ENCODE peak calls at places on chromosomes 3 and 15, in five cellular contexts. M is H9, E is psoas muscle, W is heart left ventricle, R is cardiac muscle cell. Q is an unnamed sample.

GRCh38 chr15:62453356-62453755 is 288.3 kb upstream of the C2CD4B start:
- DNase-seq in M (no peak), E (no peak), W (no peak), R (no peak), Q (no peak)

GRCh38 chr15:32715276-32715675 is 2.5 kb upstream of the GREM1 start:
- DNase-seq in M (no peak), E (no peak), W (no peak), R (no peak), Q (no peak)

GRCh38 chr3:127551178-127551577 is 39.4 kb downstream of the TPRA1 start:
- DNase-seq in M (no peak), E (no peak), W (no peak), R (no peak), Q (no peak)

GRCh38 chr15:78085928-78086327 is 6.4 kb upstream of the SH2D7 start:
- DNase-seq in M (no peak), E (no peak), W (no peak), R (peak; percentile 85), Q (no peak)

GRCh38 chr3:43838877-43839276 is 148.1 kb downstream of the ABHD5 start:
- DNase-seq in M (no peak), E (no peak), W (no peak), R (no peak), Q (no peak)

GRCh38 chr15:72784233-72784876 is 797 bp upstream of the ADPGK start:
- DNase-seq in M (no peak), E (no peak), W (no peak), R (peak; percentile 93), Q (no peak)

GRCh38 chr15:60390931-60391501 is 6.8 kb downstream of the ANXA2 start:
- DNase-seq in M (peak; percentile 50), E (peak; percentile 56), W (peak; percentile 73), R (peak; percentile 91), Q (peak; percentile 75)

GRCh38 chr3:143209715-143210059 is 90.1 kb downstream of the CHST2 start:
- DNase-seq in M (no peak), E (no peak), W (no peak), R (no peak), Q (no peak)

GRCh38 chr3:107382626-107383025 is 5.4 kb downstream of the CCDC54 start:
- DNase-seq in M (no peak), E (no peak), W (no peak), R (no peak), Q (no peak)

GRCh38 chr3:107882881-107883280 is 207.9 kb downstream of the CD47 start:
- DNase-seq in M (no peak), E (no peak), W (no peak), R (no peak), Q (no peak)

GRCh38 chr3:119148493-119149180 is 2.7 kb downstream of the TEX55 start:
- DNase-seq in M (no peak), E (no peak), W (no peak), R (peak; percentile 11), Q (no peak)

GRCh38 chr3:151008699-151009098 is 36.2 kb upstream of the CLRN1 start:
- DNase-seq in M (no peak), E (no peak), W (no peak), R (peak; percentile 79), Q (no peak)

GRCh38 chr3:102974333-102974732 is 539.5 kb downstream of the ZPLD1 start:
- DNase-seq in M (no peak), E (no peak), W (no peak), R (no peak), Q (no peak)

GRCh38 chr3:33636125-33636855 is 81.8 kb downstream of the CLASP2 start:
- DNase-seq in M (no peak), E (no peak), W (no peak), R (peak; percentile 80), Q (no peak)

GRCh38 chr3:69439683-69440270 is 53.9 kb upstream of the FRMD4B start:
- DNase-seq in M (no peak), E (no peak), W (no peak), R (peak; percentile 48), Q (no peak)

GRCh38 chr3:8982509-8982908 is 19.2 kb upstream of the RAD18 start:
- DNase-seq in M (no peak), E (no peak), W (no peak), R (peak; percentile 39), Q (no peak)

GRCh38 chr3:63324621-63325020 is 46.5 kb downstream of the SYNPR start:
- DNase-seq in M (no peak), E (no peak), W (no peak), R (no peak), Q (no peak)

GRCh38 chr3:98021821-98022220 is 13.3 kb downstream of the GABRR3 start:
- DNase-seq in M (no peak), E (no peak), W (no peak), R (peak; percentile 72), Q (no peak)

GRCh38 chr3:127630811-127631714 is 2.1 kb downstream of the PODXL2 start:
- DNase-seq in M (no peak), E (no peak), W (no peak), R (no peak), Q (peak; percentile 47)

GRCh38 chr15:67253103-67253502 is 1.4 kb downstream of the AAGAB start:
- DNase-seq in M (no peak), E (no peak), W (no peak), R (no peak), Q (no peak)

GRCh38 chr3:64109438-64109837 is 86.1 kb upstream of the PSMD6 start:
- DNase-seq in M (peak; percentile 35), E (no peak), W (no peak), R (peak; percentile 36), Q (no peak)

GRCh38 chr3:57864853-57865252 is 108.7 kb downstream of the SLMAP start:
- DNase-seq in M (no peak), E (no peak), W (no peak), R (peak; percentile 67), Q (no peak)

GRCh38 chr3:62529230-62529629 is 155.9 kb upstream of the FEZF2 start:
- DNase-seq in M (peak; percentile 70), E (no peak), W (peak; percentile 47), R (peak; percentile 37), Q (no peak)

GRCh38 chr3:186783731-186784515 is 546 bp downstream of the EIF4A2 start:
- DNase-seq in M (peak; percentile 58), E (peak; percentile 88), W (peak; percentile 89), R (peak; percentile 82), Q (peak; percentile 95)

GRCh38 chr15:56736308-56736707 is 3.0 kb upstream of the ZNF280D start:
- DNase-seq in M (no peak), E (no peak), W (no peak), R (peak; percentile 70), Q (no peak)

GRCh38 chr15:36370051-36370734 is 209.2 kb upstream of the CDIN1 start:
- DNase-seq in M (no peak), E (no peak), W (no peak), R (no peak), Q (no peak)

DNA sequence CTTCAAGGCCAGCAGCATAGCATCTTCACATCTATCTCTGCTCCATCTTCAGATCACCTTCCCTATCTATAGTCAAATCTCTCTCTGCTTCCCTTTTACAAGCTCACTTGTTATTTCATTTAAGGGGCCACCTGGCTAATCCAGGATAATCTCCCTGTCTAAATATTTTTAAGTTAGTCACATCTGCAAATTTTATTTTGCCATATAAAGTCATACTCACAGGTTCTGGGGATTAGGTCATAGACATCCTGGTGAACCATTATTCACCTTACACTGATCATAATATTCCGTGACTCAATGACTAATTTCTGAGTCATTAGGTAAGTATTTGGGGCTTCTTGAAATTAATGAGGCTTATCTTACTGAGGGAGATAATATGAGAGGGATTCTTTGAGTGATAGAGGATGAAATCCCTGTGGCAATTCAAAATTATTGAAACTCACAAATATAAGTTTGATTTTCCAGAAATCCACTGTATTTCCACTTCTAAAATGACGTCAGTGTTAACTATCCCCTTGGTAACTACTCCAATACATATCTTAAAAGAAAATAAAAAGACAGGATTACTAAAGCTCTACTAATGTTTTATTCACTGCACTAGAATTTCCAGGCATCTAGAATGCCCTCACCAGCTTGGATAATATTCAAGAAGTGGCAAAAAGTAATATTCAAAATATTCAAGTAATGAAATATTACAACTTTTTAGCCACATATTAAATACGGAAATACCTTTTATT is 93.7 kb upstream of the RBMS3 start:
- DNase-seq in M (no peak), E (no peak), W (no peak), R (peak; percentile 57), Q (no peak)
- H3K27ac ChIP-seq in M (no peak overlapping the region), E (no peak overlapping the region), W (no peak overlapping the region), R (no peak overlapping the region), Q (no peak overlapping the region)

DNA sequence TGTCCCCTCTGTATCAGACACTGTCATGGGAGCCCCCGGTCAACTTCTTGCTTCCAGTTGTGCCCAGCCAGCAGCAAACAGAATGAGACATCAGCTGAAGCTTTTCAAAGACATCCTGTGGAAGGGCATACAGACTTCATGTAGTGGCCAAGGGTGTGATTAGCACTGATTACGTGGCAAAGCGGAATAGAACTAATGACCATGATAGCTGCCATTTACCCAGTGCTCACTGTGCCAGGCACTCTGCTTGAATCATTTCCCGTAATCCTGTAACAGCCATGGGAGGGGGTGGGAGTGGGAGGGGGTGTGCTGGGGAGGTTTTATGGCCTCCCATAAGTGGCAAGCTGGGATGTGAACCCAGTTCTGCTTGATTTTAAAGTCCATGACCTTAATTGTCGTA is 29.5 kb downstream of the LPP start:
- DNase-seq in M (no peak), E (no peak), W (peak; percentile 48), R (no peak), Q (no peak)
- H3K4me1 ChIP-seq in M (peaks cover 7% of the 10 kb centered on the region), E (peaks cover 76% of the 10 kb centered on the region), W (peaks cover 70% of the 10 kb centered on the region), R (peaks cover 39% of the 10 kb centered on the region), Q (peaks cover 32% of the 10 kb centered on the region)

DNA sequence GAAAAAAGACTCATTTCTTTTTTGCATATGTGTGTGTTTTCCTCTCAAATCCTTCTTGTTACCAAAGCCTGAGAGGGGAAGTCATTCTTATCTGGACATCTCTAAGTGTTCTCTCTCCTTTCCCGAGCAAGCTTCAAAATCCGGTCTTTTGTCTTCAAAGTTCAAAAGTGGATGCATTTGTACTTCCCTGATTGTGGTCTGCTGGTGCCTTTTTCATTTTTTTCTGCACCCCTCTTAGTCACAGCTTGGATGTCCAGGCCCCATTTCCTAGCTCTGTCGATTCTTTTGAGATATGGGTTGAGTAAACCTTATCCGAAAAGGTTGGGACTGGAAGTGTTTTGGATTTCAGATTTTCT is 34.8 kb downstream of the EHD4 start:
- DNase-seq in M (no peak), E (no peak), W (no peak), R (no peak), Q (no peak)
- H3K27ac ChIP-seq in M (no peak overlapping the region), E (peak overlapping the region; percentile 60), W (peak overlapping the region; percentile 87), R (peak overlapping the region; percentile 66), Q (no peak overlapping the region)

GRCh38 chr15:96350884-96351639 is 20.6 kb downstream of the NR2F2 start:
- DNase-seq in M (no peak), E (no peak), W (no peak), R (no peak), Q (no peak)

GRCh38 chr15:96350321-96350720 is 19.8 kb downstream of the NR2F2 start:
- DNase-seq in M (no peak), E (no peak), W (no peak), R (no peak), Q (no peak)

GRCh38 chr15:96349933-96350292 is 19.4 kb downstream of the NR2F2 start:
- DNase-seq in M (no peak), E (no peak), W (no peak), R (no peak), Q (no peak)

GRCh38 chr15:96348112-96349027 is 17.9 kb downstream of the NR2F2 start:
- DNase-seq in M (peak; percentile 40), E (no peak), W (no peak), R (no peak), Q (no peak)

GRCh38 chr15:96349034-96349932 is 18.8 kb downstream of the NR2F2 start:
- DNase-seq in M (no peak), E (no peak), W (no peak), R (no peak), Q (no peak)
- H3K4me1 ChIP-seq in M (no peaks in the 10 kb centered on the region), E (no peaks in the 10 kb centered on the region), W (peaks cover 50% of the 10 kb centered on the region), R (peaks cover 5% of the 10 kb centered on the region), Q (no peaks in the 10 kb centered on the region)

Q was measured in aorta.